ENCODE peak calls at places on chromosome 11, in four cellular contexts. H is neural progenitor cell, Q is sigmoid colon, V is pancreas. A is an unnamed sample.

GRCh38 chr11:38788591-38788990 is 2190.6 kb upstream of the RAG2 start:
- DNase-seq in H (no peak), Q (no peak), V (no peak), A (no peak)

GRCh38 chr11:73195191-73196007 is 22.7 kb upstream of the P2RY2 start:
- DNase-seq in H (no peak), Q (peak; percentile 38), V (no peak), A (no peak)

GRCh38 chr11:1632053-1632714 is 2.6 kb downstream of the KRTAP5-5 start:
- DNase-seq in H (no peak), Q (peak; percentile 44), V (peak; percentile 76), A (no peak)

GRCh38 chr11:2440646-2441045 is 3.7 kb downstream of the TRPM5 start:
- DNase-seq in H (no peak), Q (no peak), V (no peak), A (peak; percentile 14)

GRCh38 chr11:46369458-46370152 is 11.9 kb upstream of the MDK start:
- DNase-seq in H (peak; percentile 88), Q (no peak), V (peak; percentile 57), A (peak; percentile 74)

GRCh38 chr11:35746356-35747153 is 84.0 kb downstream of the TRIM44 start:
- DNase-seq in H (no peak), Q (no peak), V (no peak), A (no peak)

GRCh38 chr11:45092901-45093760 is 53.3 kb upstream of the PRDM11 start:
- DNase-seq in H (no peak), Q (no peak), V (no peak), A (no peak)

GRCh38 chr11:132032555-132032954 is 662.1 kb downstream of the NTM start:
- DNase-seq in H (no peak), Q (no peak), V (no peak), A (no peak)

GRCh38 chr11:12569499-12570040 is 104.7 kb upstream of the TEAD1 start:
- DNase-seq in H (no peak), Q (no peak), V (no peak), A (no peak)

GRCh38 chr11:48019230-48019584 is 38.8 kb downstream of the PTPRJ start:
- DNase-seq in H (peak; percentile 70), Q (no peak), V (no peak), A (no peak)

GRCh38 chr11:12922980-12923507 is 86.1 kb upstream of the RASSF10 start:
- DNase-seq in H (no peak), Q (no peak), V (no peak), A (no peak)

GRCh38 chr11:47488674-47489394 is 39.9 kb upstream of the RAPSN start:
- DNase-seq in H (no peak), Q (no peak), V (no peak), A (no peak)

GRCh38 chr11:61860054-61860903 is 31.1 kb downstream of the FADS3 start:
- DNase-seq in H (no peak), Q (peak; percentile 81), V (peak; percentile 90), A (no peak)

GRCh38 chr11:19187880-19188279 is 13.9 kb downstream of the CSRP3 start:
- DNase-seq in H (peak; percentile 68), Q (no peak), V (no peak), A (no peak)

GRCh38 chr11:22991196-22991595 is 130.9 kb upstream of the CCDC179 start:
- DNase-seq in H (no peak), Q (no peak), V (no peak), A (no peak)

GRCh38 chr11:65444314-65445051 is 21.9 kb downstream of the NEAT1 start:
- DNase-seq in H (no peak), Q (peak; percentile 76), V (no peak), A (no peak)

GRCh38 chr11:65440831-65441499 is 18.4 kb downstream of the NEAT1 start:
- DNase-seq in H (no peak), Q (peak; percentile 66), V (no peak), A (no peak)

GRCh38 chr11:65445101-65445603 is 22.6 kb downstream of the NEAT1 start:
- DNase-seq in H (no peak), Q (no peak), V (no peak), A (no peak)

GRCh38 chr11:65445604-65446445 is 23.2 kb downstream of the NEAT1 start:
- DNase-seq in H (no peak), Q (peak; percentile 76), V (peak; percentile 51), A (peak; percentile 64)

GRCh38 chr11:65442952-65443351 is 20.4 kb downstream of the NEAT1 start:
- DNase-seq in H (no peak), Q (no peak), V (no peak), A (no peak)
- H3K4me1 ChIP-seq in H (no peaks in the 10 kb centered on the region), Q (peaks cover 48% of the 10 kb centered on the region), V (peaks cover 25% of the 10 kb centered on the region), A (peaks cover 17% of the 10 kb centered on the region)

GRCh38 chr11:110076388-110076965 is 16.7 kb upstream of the ZC3H12C start:
- DNase-seq in H (no peak), Q (no peak), V (no peak), A (no peak)
- H3K27ac ChIP-seq in H (no peak overlapping the region), Q (no peak overlapping the region), V (no peak overlapping the region), A (no peak overlapping the region)

GRCh38 chr11:93735627-93736026 is 5.7 kb downstream of the TAF1D start:
- DNase-seq in H (no peak), Q (no peak), V (no peak), A (no peak)

GRCh38 chr11:93736129-93736528 is 5.2 kb downstream of the TAF1D start:
- DNase-seq in H (no peak), Q (no peak), V (no peak), A (no peak)

GRCh38 chr11:93740031-93740801 is 1.1 kb downstream of the TAF1D start:
- DNase-seq in H (peak; percentile 23), Q (no peak), V (peak; percentile 35), A (no peak)

GRCh38 chr11:93738647-93739081 is 2.6 kb downstream of the TAF1D start:
- DNase-seq in H (peak; percentile 14), Q (no peak), V (no peak), A (no peak)

DNA sequence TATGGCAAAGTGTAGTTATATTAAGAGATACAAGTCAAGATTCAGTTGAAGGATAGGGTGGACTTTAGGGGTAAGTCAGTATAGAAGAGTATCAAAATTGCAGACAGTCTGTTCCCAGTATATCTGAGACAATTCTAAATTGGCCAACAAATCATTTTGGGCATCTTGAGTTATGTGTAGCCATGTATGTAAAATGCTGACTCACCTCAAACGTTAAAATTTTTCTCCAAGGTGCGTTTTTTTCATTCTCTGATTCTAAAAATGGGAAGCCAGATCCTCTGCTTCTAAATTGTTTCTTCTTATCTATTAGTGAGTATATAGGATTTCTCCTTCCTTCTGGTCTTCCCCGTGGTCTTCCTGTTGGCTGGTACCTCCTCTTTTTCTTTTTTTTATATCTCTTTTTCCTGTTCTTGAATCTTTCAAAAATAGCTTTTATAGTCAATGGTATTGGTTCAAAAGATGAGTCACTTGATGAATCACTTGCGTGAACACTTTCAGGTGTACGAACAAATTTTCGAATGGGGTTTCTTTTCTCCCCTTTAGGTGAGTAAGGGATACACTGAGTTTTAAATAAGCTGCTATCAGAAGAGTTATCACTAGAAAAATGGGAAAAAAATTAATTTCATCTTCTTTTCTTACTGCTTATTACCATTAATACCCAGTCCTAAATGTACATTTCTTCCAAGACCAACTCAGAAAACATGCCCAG is 3.2 kb downstream of the TAF1D start:
- DNase-seq in H (no peak), Q (no peak), V (no peak), A (no peak)
- H3K4me1 ChIP-seq in H (peaks cover 34% of the 10 kb centered on the region), Q (peaks cover 38% of the 10 kb centered on the region), V (peaks cover 39% of the 10 kb centered on the region), A (peaks cover 35% of the 10 kb centered on the region)

GRCh38 chr11:31810779-31811647 is at the start of gene PAX6:
- DNase-seq in H (peak; percentile 97), Q (peak; percentile 60), V (peak; percentile 27), A (peak; percentile 50)

GRCh38 chr11:31808721-31809542 is 2.2 kb downstream of the PAX6 start:
- DNase-seq in H (peak; percentile 22), Q (no peak), V (no peak), A (no peak)

GRCh38 chr11:31809543-31809856 is 1.6 kb downstream of the PAX6 start:
- DNase-seq in H (no peak), Q (no peak), V (no peak), A (no peak)

GRCh38 chr11:31808268-31808667 is 2.9 kb downstream of the PAX6 start:
- DNase-seq in H (no peak), Q (no peak), V (no peak), A (no peak)

GRCh38 chr11:31809857-31810778 is 1.0 kb downstream of the PAX6 start:
- DNase-seq in H (peak; percentile 70), Q (peak; percentile 61), V (peak; percentile 34), A (peak; percentile 60)
- H3K27ac ChIP-seq in H (no peak overlapping the region), Q (no peak overlapping the region), V (no peak overlapping the region), A (no peak overlapping the region)

DNA sequence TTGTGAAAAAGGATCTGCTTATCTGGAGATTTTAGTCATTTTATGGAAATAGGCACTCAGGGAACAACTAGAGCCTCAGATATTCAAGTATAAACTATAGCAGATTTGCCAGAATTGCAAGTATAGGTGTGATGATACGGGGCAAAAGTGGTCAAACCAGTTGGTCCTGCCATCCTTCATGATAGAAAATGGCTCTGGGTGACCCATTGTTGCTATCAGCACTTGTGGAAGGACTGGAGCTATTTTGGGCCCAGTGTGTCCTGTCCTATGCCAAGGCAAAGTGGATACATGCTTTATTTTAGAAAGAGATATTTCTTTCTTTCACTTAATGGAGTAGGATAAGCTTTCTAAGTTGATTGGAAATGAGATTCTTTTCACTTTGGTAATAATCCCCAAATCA is 85.2 kb downstream of the PPP6R3 start:
- DNase-seq in H (no peak), Q (no peak), V (no peak), A (no peak)
- H3K4me1 ChIP-seq in H (no peaks in the 10 kb centered on the region), Q (peaks cover 61% of the 10 kb centered on the region), V (peaks cover 7% of the 10 kb centered on the region), A (peaks cover 83% of the 10 kb centered on the region)